ENCODE peak calls at places on chromosomes 1 and 21, in four cellular contexts. One of them, this sample, is unnamed.

GRCh38 chr21:34517491-34518245 is 5.7 kb upstream of the KCNE1 start:
- DNase-seq in osteoblast: peak
- DNase-seq in tibial artery: no peak
- DNase-seq in LNCaP clone FGC: no peak
- DNase-seq in this sample: peak

GRCh38 chr1:223235091-223235490 is 92.0 kb upstream of the TLR5 start:
- DNase-seq in LNCaP clone FGC: no peak
- DNase-seq in tibial artery: no peak
- DNase-seq in osteoblast: no peak
- DNase-seq in this sample: no peak

GRCh38 chr1:17075470-17076255 is 21.8 kb upstream of the SDHB start:
- DNase-seq in tibial artery: no peak
- DNase-seq in LNCaP clone FGC: peak
- DNase-seq in osteoblast: peak
- DNase-seq in this sample: peak

GRCh38 chr1:246151796-246152434 is 355.2 kb downstream of the SMYD3 start:
- DNase-seq in osteoblast: no peak
- DNase-seq in LNCaP clone FGC: no peak
- DNase-seq in tibial artery: no peak
- DNase-seq in this sample: no peak

GRCh38 chr1:29835486-29836273 is 599.4 kb downstream of the PTPRU start:
- DNase-seq in osteoblast: no peak
- DNase-seq in LNCaP clone FGC: no peak
- DNase-seq in tibial artery: no peak
- DNase-seq in this sample: no peak

GRCh38 chr1:45093334-45093733 is 81.3 kb downstream of the UROD start:
- DNase-seq in tibial artery: no peak
- DNase-seq in LNCaP clone FGC: no peak
- DNase-seq in osteoblast: no peak
- DNase-seq in this sample: no peak

GRCh38 chr1:156006666-156007376 is 13.9 kb downstream of the SSR2 start:
- DNase-seq in osteoblast: peak
- DNase-seq in LNCaP clone FGC: no peak
- DNase-seq in tibial artery: no peak
- DNase-seq in this sample: no peak

GRCh38 chr21:39564200-39564599 is 48.5 kb upstream of the B3GALT5 start:
- DNase-seq in osteoblast: no peak
- DNase-seq in tibial artery: no peak
- DNase-seq in LNCaP clone FGC: no peak
- DNase-seq in this sample: no peak

GRCh38 chr1:94047914-94048313 is 73.0 kb downstream of the ABCA4 start:
- DNase-seq in tibial artery: no peak
- DNase-seq in osteoblast: no peak
- DNase-seq in LNCaP clone FGC: no peak
- DNase-seq in this sample: no peak

GRCh38 chr1:24688621-24689195 is 45.6 kb downstream of the SRRM1 start:
- DNase-seq in osteoblast: peak
- DNase-seq in LNCaP clone FGC: peak
- DNase-seq in tibial artery: peak
- DNase-seq in this sample: peak

GRCh38 chr1:157247005-157247763 is 109.0 kb upstream of the ETV3 start:
- DNase-seq in tibial artery: no peak
- DNase-seq in LNCaP clone FGC: peak
- DNase-seq in osteoblast: no peak
- DNase-seq in this sample: peak

GRCh38 chr1:55887103-55887712 is 672.0 kb upstream of the USP24 start:
- DNase-seq in osteoblast: no peak
- DNase-seq in LNCaP clone FGC: no peak
- DNase-seq in tibial artery: no peak
- DNase-seq in this sample: no peak

GRCh38 chr1:56330400-56331026 is 248.8 kb downstream of the PLPP3 start:
- DNase-seq in tibial artery: no peak
- DNase-seq in LNCaP clone FGC: no peak
- DNase-seq in osteoblast: no peak
- DNase-seq in this sample: peak

GRCh38 chr1:24742090-24742938 is 2.9 kb upstream of the CLIC4 start:
- DNase-seq in tibial artery: no peak
- DNase-seq in LNCaP clone FGC: no peak
- DNase-seq in osteoblast: peak
- DNase-seq in this sample: peak

GRCh38 chr1:52598729-52599128 is 3.4 kb upstream of the GPX7 start:
- DNase-seq in osteoblast: no peak
- DNase-seq in LNCaP clone FGC: no peak
- DNase-seq in tibial artery: no peak
- DNase-seq in this sample: no peak

GRCh38 chr1:11845641-11846335 is 1.8 kb downstream of the NPPA start:
- DNase-seq in osteoblast: peak
- DNase-seq in LNCaP clone FGC: peak
- DNase-seq in tibial artery: no peak
- DNase-seq in this sample: peak

DNA sequence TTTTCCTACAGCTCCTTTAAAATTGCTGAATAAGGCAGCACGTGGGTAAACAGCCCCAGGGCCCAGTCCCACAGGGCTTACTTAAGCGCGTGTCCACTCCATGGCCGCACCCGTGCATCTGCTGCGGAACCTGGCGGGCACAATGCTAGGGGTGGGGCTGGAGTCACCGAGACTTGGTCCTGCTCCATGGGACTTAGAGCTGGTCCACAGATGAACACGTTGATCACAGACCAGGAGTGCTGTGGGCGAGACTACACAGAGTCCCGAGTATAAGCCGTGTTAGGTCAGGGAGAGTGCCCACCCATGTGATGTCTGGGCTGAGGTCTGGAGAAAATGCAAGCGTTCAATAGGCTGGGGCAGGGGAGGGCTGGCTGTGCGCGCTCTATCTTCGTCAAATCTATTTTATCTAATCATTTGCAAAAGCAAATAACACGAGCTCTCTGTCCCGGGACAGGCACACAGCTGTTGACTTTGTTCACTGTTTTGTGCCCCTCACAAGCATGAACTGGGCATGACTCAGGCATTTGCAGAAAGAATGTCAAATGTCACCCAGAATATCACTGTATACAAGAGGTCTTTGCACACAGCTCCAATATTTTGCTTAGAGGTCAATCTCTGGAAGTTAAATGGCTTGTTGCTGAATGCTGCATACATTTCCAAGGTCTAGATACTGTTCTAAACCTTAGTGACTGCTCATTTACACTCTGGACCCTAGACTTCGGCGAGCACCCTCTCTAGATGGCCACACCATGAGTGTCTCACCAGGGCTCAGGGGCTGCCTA is 119.4 kb downstream of the CRYAA start:
- DNase-seq in LNCaP clone FGC: peak
- DNase-seq in osteoblast: peak
- DNase-seq in tibial artery: no peak
- DNase-seq in this sample: no peak
- H3K4me3 ChIP-seq in LNCaP clone FGC: peak
- H3K4me3 ChIP-seq in osteoblast: no peak
- H3K4me3 ChIP-seq in tibial artery: no peak
- H3K4me3 ChIP-seq in this sample: no peak

GRCh38 chr1:182910143-182910542 is 42.8 kb downstream of the SHCBP1L start:
- DNase-seq in tibial artery: no peak
- DNase-seq in LNCaP clone FGC: no peak
- DNase-seq in osteoblast: no peak
- DNase-seq in this sample: no peak
- TF ChIP-seq CTCF in tibial artery: no peak
- TF ChIP-seq CTCF in LNCaP clone FGC: peak
- TF ChIP-seq CTCF in osteoblast: no peak
- TF ChIP-seq CTCF in this sample: no peak

DNA sequence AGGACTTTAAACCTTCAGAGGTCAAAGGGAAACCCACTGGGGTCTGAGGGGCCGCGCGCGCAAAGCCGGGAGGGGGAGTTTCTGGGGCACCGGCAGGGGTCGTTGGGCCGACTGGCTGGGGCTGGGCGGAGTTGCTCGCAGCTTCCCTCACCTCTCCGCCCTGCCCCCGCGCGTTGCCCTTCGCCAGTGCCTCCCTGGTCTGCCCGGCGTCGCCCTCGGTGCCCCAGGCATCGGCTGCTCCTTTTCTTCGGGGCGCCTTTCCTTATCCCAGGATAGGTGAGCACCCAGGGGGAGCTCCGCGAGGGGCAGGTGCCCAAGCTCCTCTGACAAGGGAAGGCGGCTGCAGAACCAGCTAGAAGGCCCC is 390 bp upstream of the NGF start:
- DNase-seq in osteoblast: no peak
- DNase-seq in tibial artery: no peak
- DNase-seq in LNCaP clone FGC: no peak
- DNase-seq in this sample: no peak
- H3K4me3 ChIP-seq in osteoblast: peak
- H3K4me3 ChIP-seq in tibial artery: peak
- H3K4me3 ChIP-seq in LNCaP clone FGC: no peak
- H3K4me3 ChIP-seq in this sample: no peak

GRCh38 chr1:198086051-198086745 is 70.6 kb upstream of the NEK7 start:
- DNase-seq in tibial artery: no peak
- DNase-seq in LNCaP clone FGC: no peak
- DNase-seq in osteoblast: no peak
- DNase-seq in this sample: no peak

GRCh38 chr1:198088360-198089071 is 68.3 kb upstream of the NEK7 start:
- DNase-seq in tibial artery: no peak
- DNase-seq in osteoblast: peak
- DNase-seq in LNCaP clone FGC: no peak
- DNase-seq in this sample: peak

GRCh38 chr1:198087831-198088230 is 69.0 kb upstream of the NEK7 start:
- DNase-seq in tibial artery: no peak
- DNase-seq in osteoblast: no peak
- DNase-seq in LNCaP clone FGC: no peak
- DNase-seq in this sample: no peak

GRCh38 chr1:198083549-198083948 is 73.2 kb upstream of the NEK7 start:
- DNase-seq in osteoblast: no peak
- DNase-seq in tibial artery: no peak
- DNase-seq in LNCaP clone FGC: no peak
- DNase-seq in this sample: no peak

DNA sequence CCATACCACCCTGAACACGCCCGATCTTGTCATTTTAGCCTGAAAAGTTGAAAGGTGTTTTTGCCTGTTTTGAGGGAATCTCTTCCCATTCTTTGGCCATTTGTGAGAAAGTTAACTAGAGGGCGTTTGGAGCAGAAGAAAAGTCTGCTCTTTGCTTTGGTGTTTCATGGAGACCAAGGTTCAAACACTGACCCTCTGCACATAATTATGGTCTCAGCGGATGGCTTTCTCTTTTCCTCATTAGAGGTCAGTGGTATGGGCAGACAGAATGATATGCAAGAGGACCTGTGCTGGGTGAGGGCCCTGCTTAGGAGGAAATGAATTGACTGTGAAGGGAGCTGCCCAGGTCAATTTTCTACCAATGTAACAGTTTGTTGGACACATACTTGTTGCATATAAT is 72.3 kb upstream of the NEK7 start:
- DNase-seq in tibial artery: no peak
- DNase-seq in LNCaP clone FGC: no peak
- DNase-seq in osteoblast: no peak
- DNase-seq in this sample: no peak
- TF ChIP-seq CTCF in tibial artery: no peak
- TF ChIP-seq CTCF in LNCaP clone FGC: no peak
- TF ChIP-seq CTCF in osteoblast: no peak
- TF ChIP-seq CTCF in this sample: no peak